ENCODE peak calls at places on chromosome 18, in nine cellular contexts. Q is heart right ventricle, Y is psoas muscle, A is left lung, W is thoracic aorta, B is Peyer's patch, D is gastrocnemius medialis, H is neural progenitor cell, U is IMR-90. N is an unnamed sample. For H3K4me1, the result is how much of the 10 kb centered on the place peaks cover.

GRCh38 chr18:26479686-26480079 is 68.7 kb downstream of the KCTD1 start:
- DNase-seq in U (peak), Q (no peak), A (no peak), H (no peak), Y (no peak), D (no peak), W (no peak), B (no peak), N (no peak)

GRCh38 chr18:49274188-49274714 is 186.2 kb downstream of the DYM start:
- DNase-seq in A (no peak), D (no peak), U (peak), Y (no peak), H (no peak), Q (no peak), B (no peak), W (no peak), N (no peak)

GRCh38 chr18:74609535-74609934 is 11.9 kb downstream of the ZNF407 start:
- DNase-seq in Y (no peak), A (no peak), U (peak), H (no peak), W (no peak), D (no peak), B (no peak), Q (no peak), N (no peak)

GRCh38 chr18:13800505-13801259 is 23.3 kb upstream of the MC5R start:
- DNase-seq in H (peak), Y (peak), B (no peak), D (no peak), W (peak), Q (peak), A (peak), U (peak), N (no peak)

GRCh38 chr18:63098014-63098981 is 221.3 kb downstream of the BCL2 start:
- DNase-seq in H (no peak), W (no peak), Q (no peak), D (no peak), B (peak), Y (no peak), U (no peak), A (no peak), N (peak)

GRCh38 chr18:1306641-1307040 is 402.0 kb downstream of the ADCYAP1 start:
- DNase-seq in Q (no peak), H (no peak), D (no peak), U (no peak), B (no peak), A (no peak), Y (no peak), W (no peak), N (no peak)

GRCh38 chr18:57287766-57288165 is 64.6 kb upstream of the ST8SIA3 start:
- DNase-seq in Q (no peak), H (no peak), Y (no peak), W (no peak), B (no peak), A (no peak), U (no peak), D (no peak), N (no peak)

GRCh38 chr18:500556-501405 is at the start of gene COLEC12:
- DNase-seq in Q (peak), W (no peak), A (peak), D (no peak), Y (peak), B (no peak), U (no peak), H (peak), N (no peak)

GRCh38 chr18:34880403-34880802 is 160.8 kb upstream of the MAPRE2 start:
- DNase-seq in W (no peak), A (no peak), Q (no peak), Y (no peak), D (no peak), B (no peak), H (no peak), U (no peak), N (no peak)

DNA sequence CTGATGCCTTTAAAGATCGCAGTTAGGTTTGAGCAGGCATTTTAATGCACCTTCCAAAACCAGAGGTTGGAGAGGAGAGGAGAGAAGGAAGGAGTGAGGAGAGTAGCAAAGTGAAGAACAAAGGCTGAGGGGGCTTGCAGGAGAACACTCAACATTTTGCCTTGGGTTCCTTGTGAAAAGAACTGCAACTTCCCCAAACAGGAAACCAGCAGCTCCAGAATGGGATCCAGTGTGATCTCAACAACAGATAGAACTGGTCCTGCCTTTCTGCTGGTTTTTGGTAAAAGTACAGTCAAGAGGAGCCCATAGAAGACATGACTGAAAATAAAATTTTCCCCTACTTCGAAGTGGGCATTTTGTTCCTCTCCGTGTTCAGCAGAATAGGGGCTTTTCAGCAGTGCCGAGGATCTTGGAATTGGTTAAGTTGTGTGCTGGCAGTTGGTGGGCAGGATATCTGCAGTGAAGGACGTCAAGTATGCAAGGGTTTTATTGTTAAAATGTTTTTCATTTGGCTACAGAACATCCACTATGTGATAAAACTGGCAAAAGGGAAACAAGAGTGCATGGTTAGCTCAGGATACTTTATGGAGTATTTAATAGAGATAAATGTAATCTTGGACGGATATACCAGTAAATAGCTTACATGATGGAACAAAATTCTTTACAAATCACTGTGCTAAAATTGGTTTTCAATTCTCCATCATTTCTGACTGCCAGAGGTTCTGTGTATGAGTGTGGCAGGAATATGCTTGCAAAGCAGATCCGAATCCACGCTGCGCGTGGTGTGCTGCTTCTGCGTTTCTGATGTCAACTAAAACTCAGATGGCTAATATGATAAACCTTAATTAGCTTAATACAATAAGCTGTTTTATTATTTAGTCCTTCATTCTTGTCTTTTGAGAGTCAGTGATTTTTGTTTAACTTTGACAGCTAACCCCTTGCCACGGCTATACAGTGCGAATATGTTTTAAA is 1.9 kb downstream of the ZNF532 start:
- DNase-seq in D (no peak), H (no peak), Q (no peak), A (no peak), B (no peak), U (no peak), W (no peak), Y (no peak), N (no peak)
- H3K4me1 ChIP-seq in D (half or more), H (half or more), Q (half or more), A (under half), B (under half), U (under half), W (half or more), Y (half or more), N (under half)

DNA sequence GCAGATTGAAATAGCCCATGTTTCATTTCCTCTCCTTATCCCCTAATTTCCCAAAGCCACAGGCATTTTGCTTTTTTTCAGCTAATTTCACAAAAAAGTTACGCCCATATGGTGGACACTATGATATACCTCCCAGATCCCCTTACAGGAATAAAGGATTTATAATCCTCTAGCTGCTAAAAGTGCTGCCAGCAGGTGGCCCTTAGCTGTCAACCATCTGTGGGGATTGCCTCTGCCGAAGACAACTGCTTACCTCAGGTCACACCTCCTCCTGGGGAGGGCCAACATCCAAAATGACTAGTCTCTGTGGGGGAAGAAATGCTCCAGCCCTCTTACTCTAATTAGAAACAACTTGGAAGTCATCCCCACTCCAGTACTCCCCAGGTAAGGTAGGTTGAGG is 61.0 kb upstream of the EPB41L3 start:
- DNase-seq in W (no peak), A (no peak), Y (no peak), D (no peak), U (no peak), B (no peak), H (no peak), Q (no peak), N (no peak)
- TF ChIP-seq CTCF in W (no peak), A (peak), Y (no peak), D (no peak), U (no peak), B (peak), H (no peak), Q (no peak), N (no peak)

GRCh38 chr18:61400714-61401113 is 67.5 kb downstream of the CDH20 start:
- DNase-seq in B (no peak), A (no peak), Y (no peak), U (peak), Q (no peak), W (no peak), H (no peak), D (no peak), N (no peak)
- H3K27ac ChIP-seq in B (no peak), A (no peak), Y (no peak), U (no peak), Q (no peak), W (no peak), H (no peak), D (no peak), N (no peak)

DNA sequence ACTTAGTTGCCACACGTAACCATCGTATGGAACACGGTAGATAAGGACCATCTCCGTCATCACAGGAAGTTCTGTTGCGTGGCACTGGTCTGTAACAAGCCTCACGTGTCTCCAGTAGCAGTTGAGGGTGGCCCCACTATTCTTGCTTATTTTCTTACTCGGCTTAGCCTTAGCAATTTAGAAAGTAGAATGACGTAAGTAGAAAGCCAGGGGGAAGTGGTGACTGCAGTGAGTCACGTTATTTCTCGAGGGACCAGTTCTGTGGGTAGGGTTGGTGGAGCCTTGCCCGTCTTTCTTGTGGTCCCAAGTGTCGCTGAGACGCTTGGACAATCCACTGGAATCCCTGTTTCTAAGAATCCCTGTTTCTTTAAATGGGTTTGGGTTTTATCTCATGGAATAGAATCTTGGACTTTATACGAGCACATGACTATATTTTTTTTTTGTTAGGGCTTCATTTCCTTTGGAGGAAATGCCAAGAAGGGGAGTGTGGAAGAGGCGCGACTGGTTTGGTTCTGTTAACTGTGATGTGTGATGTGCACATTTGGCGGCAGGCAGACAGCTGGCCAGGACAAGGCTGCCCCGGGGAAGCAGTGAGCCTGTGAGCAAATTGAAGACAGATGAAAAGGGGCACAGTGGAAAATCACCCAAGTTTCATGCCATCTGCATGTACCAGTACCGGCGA is 96.2 kb downstream of the CABLES1 start:
- DNase-seq in B (peak), U (peak), D (peak), Y (peak), A (peak), Q (peak), H (no peak), W (peak), N (peak)
- H3K4me1 ChIP-seq in B (under half), U (under half), D (under half), Y (under half), A (under half), Q (under half), H (under half), W (under half), N (under half)

GRCh38 chr18:9275890-9276289 is 58.7 kb upstream of the TWSG1 start:
- DNase-seq in W (no peak), D (no peak), U (no peak), Q (no peak), H (no peak), Y (no peak), B (no peak), A (no peak), N (no peak)
- TF ChIP-seq CTCF in W (no peak), D (no peak), U (no peak), Q (no peak), H (no peak), Y (no peak), B (no peak), A (no peak), N (no peak)

GRCh38 chr18:79022603-79023002 is 43.0 kb downstream of the SALL3 start:
- DNase-seq in W (no peak), D (no peak), B (no peak), U (no peak), A (no peak), Y (no peak), H (no peak), Q (no peak), N (no peak)

GRCh38 chr18:79030680-79031079 is 38.5 kb upstream of the ATP9B start:
- DNase-seq in B (no peak), Y (no peak), A (no peak), W (no peak), U (no peak), Q (no peak), H (no peak), D (no peak), N (no peak)

GRCh38 chr18:79026491-79026890 is 42.7 kb upstream of the ATP9B start:
- DNase-seq in U (no peak), B (no peak), Q (no peak), W (no peak), Y (no peak), H (peak), A (no peak), D (no peak), N (no peak)
- H3K27ac ChIP-seq in U (no peak), B (no peak), Q (no peak), W (no peak), Y (no peak), H (no peak), A (no peak), D (no peak), N (no peak)

GRCh38 chr18:51622676-51623075 is 425.2 kb upstream of the MEX3C start:
- DNase-seq in B (no peak), U (no peak), H (peak), Y (no peak), D (no peak), Q (no peak), A (no peak), W (no peak), N (no peak)
- H3K4me1 ChIP-seq in B (under half), U (under half), H (under half), Y (under half), D (under half), Q (under half), A (under half), W (under half), N (under half)

GRCh38 chr18:48037481-48038271 is 107.2 kb upstream of the SMAD2 start:
- DNase-seq in B (no peak), Q (peak), A (peak), W (no peak), H (peak), Y (no peak), D (no peak), U (no peak), N (no peak)
- TF ChIP-seq CTCF in B (peak), Q (peak), A (no peak), W (no peak), H (peak), Y (no peak), D (no peak), U (no peak), N (no peak)

GRCh38 chr18:23458830-23459529 is 5.9 kb downstream of the RIOK3 start:
- DNase-seq in W (no peak), D (no peak), B (no peak), H (no peak), Y (no peak), A (no peak), Q (no peak), U (no peak), N (no peak)

GRCh38 chr18:23462876-23463275 is 9.8 kb downstream of the RIOK3 start:
- DNase-seq in Y (no peak), W (no peak), D (no peak), B (no peak), H (no peak), A (no peak), U (peak), Q (no peak), N (no peak)

GRCh38 chr18:23459530-23459921 is 6.4 kb downstream of the RIOK3 start:
- DNase-seq in A (no peak), Q (no peak), H (no peak), W (no peak), D (no peak), U (no peak), Y (no peak), B (no peak), N (no peak)

GRCh38 chr18:23456835-23457234 is 3.7 kb downstream of the RIOK3 start:
- DNase-seq in H (no peak), U (no peak), A (no peak), W (no peak), B (no peak), D (no peak), Q (no peak), Y (no peak), N (no peak)

DNA sequence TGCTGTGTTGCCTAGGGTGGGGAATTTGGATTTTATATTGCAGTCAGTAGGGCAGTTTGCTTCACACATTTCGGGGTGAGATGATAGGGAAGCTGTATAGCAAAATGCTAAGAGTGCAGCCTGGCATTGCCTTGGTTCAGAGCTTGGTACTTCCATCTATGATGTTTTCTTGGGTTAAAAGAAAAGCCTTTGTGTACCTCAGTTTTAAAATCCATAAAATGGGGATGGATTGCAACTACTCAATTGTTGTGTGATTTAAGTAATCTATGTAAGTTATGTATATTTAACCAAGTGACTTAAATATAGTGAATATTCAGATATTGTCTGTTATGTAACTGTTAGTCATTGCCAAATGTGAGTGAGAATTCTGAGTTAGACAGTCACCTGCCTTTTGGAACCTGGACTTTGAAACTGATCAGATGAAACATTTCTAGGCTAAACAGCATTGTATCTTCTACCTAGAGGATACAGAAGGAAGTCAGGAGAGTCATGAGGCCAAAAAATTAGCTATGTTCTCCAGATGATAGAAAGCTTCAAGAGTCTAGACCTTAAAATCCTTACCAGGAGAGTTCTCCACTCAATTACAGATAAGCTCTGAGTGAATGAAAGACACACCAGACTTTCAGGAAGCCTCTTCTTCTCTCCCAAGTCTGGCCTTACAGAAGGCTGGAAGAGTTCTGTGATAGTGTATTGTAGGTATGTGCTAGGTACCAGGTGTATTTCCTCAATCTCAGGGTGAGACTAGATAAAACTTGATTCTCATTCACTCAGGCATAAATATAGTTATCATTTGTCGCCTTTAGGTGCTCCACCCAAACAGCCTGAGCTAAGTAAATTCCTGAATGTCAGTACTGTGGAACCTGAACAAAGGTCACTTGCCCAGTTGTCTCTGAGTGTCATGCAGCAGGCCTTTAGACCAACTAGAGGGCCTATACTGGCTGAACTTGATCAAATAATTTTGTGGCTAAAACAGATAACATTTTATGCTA is 7.5 kb downstream of the RIOK3 start:
- DNase-seq in B (no peak), Q (no peak), U (no peak), D (no peak), W (no peak), H (no peak), Y (no peak), A (no peak), N (no peak)
- H3K27ac ChIP-seq in B (peak), Q (no peak), U (no peak), D (no peak), W (no peak), H (no peak), Y (no peak), A (no peak), N (no peak)

GRCh38 chr18:46715062-46715461 is 41.8 kb downstream of the ST8SIA5 start:
- DNase-seq in U (no peak), W (no peak), D (no peak), H (peak), Q (no peak), A (no peak), Y (no peak), B (no peak), N (no peak)
- H3K4me1 ChIP-seq in U (under half), W (under half), D (under half), H (under half), Q (under half), A (under half), Y (under half), B (under half), N (under half)

N was measured in CD8-positive, alpha-beta T cell.